ENCODE peak calls at places on chromosomes 11 and 22, in seven cellular contexts. K is GM13977, X is RPMI7951, J is stromal cell of bone marrow, W is T-helper 1 cell, O is KBM-7, T is bronchial epithelial cell. P is an unnamed sample.

GRCh38 chr11:72294566-72295395 is 50.8 kb upstream of the PHOX2A start:
- DNase-seq in K (no peak), X (no peak), J (no peak), W (no peak), O (no peak), T (no peak), P (no peak)

GRCh38 chr11:38766796-38767195 is 2168.8 kb upstream of the RAG2 start:
- DNase-seq in K (no peak), X (no peak), J (no peak), W (no peak), O (no peak), T (no peak), P (no peak)

GRCh38 chr22:19063581-19064353 is 58.4 kb downstream of the DGCR2 start:
- DNase-seq in K (no peak), X (no peak), J (no peak), W (no peak), O (no peak), T (no peak), P (no peak)

GRCh38 chr22:20580179-20580578 is 72.8 kb downstream of the MED15 start:
- DNase-seq in K (no peak), X (no peak), J (no peak), W (no peak), O (no peak), T (no peak), P (no peak)

GRCh38 chr22:45010532-45010900 is 711 bp upstream of the PHF21B start:
- DNase-seq in K (no peak), X (no peak), J (no peak), W (no peak), O (no peak), T (no peak), P (no peak)

GRCh38 chr11:83044958-83045712 is 26.6 kb downstream of the RAB30 start:
- DNase-seq in K (peak; percentile 31), X (peak; percentile 89), J (no peak), W (no peak), O (no peak), T (peak; percentile 93), P (no peak)

GRCh38 chr11:13343931-13344717 is 66.5 kb downstream of the BMAL1 start:
- DNase-seq in K (peak; percentile 64), X (peak; percentile 71), J (peak; percentile 47), W (peak; percentile 66), O (peak; percentile 87), T (peak; percentile 67), P (peak; percentile 55)

GRCh38 chr22:19879651-19879995 is 24.9 kb upstream of the GNB1L start:
- DNase-seq in K (no peak), X (no peak), J (no peak), W (no peak), O (no peak), T (no peak), P (no peak)

GRCh38 chr11:56214537-56214936 is 19.5 kb downstream of the OR5T2 start:
- DNase-seq in K (no peak), X (no peak), J (no peak), W (no peak), O (no peak), T (no peak), P (no peak)

GRCh38 chr11:45614196-45614828 is 51.1 kb downstream of the CHST1 start:
- DNase-seq in K (no peak), X (no peak), J (no peak), W (no peak), O (no peak), T (no peak), P (no peak)

GRCh38 chr11:105333153-105333552 is 193.6 kb upstream of the CARD18 start:
- DNase-seq in K (no peak), X (no peak), J (no peak), W (no peak), O (no peak), T (no peak), P (no peak)

GRCh38 chr22:23913306-23913660 is 19.1 kb downstream of the MIF start:
- DNase-seq in K (peak; percentile 57), X (no peak), J (no peak), W (no peak), O (no peak), T (no peak), P (no peak)

GRCh38 chr22:49402169-49402568 is 425.5 kb downstream of the BRD1 start:
- DNase-seq in K (no peak), X (no peak), J (no peak), W (no peak), O (no peak), T (no peak), P (no peak)

GRCh38 chr22:41682033-41682807 is 6.4 kb downstream of the SNU13 start:
- DNase-seq in K (peak; percentile 82), X (peak; percentile 77), J (peak; percentile 66), W (peak; percentile 84), O (no peak), T (peak; percentile 68), P (peak; percentile 77)

GRCh38 chr11:73193251-73194033 is 24.6 kb upstream of the P2RY2 start:
- DNase-seq in K (no peak), X (peak; percentile 63), J (no peak), W (no peak), O (no peak), T (peak; percentile 40), P (no peak)

GRCh38 chr22:35059632-35060031 is 6.3 kb upstream of the ISX start:
- DNase-seq in K (no peak), X (no peak), J (no peak), W (no peak), O (no peak), T (no peak), P (no peak)

GRCh38 chr11:32081901-32082300 is 9.0 kb upstream of the RCN1 start:
- DNase-seq in K (no peak), X (no peak), J (no peak), W (no peak), O (no peak), T (peak; percentile 58), P (no peak)

GRCh38 chr11:3087373-3087772 is 30.1 kb upstream of the CARS1 start:
- DNase-seq in K (peak; percentile 5), X (no peak), J (no peak), W (no peak), O (no peak), T (no peak), P (no peak)

GRCh38 chr11:64246874-64247728 is at the start of gene PPP1R14B:
- DNase-seq in K (peak; percentile 91), X (peak; percentile 87), J (peak; percentile 73), W (peak; percentile 75), O (peak; percentile 84), T (peak; percentile 69), P (peak; percentile 60)

GRCh38 chr11:67409261-67409666 is 5.4 kb downstream of the TBC1D10C start:
- DNase-seq in K (peak; percentile 86), X (no peak), J (no peak), W (peak; percentile 64), O (peak; percentile 60), T (no peak), P (peak; percentile 45)

GRCh38 chr11:65539401-65540289 is 14.8 kb downstream of the SCYL1 start:
- DNase-seq in K (peak; percentile 93), X (no peak), J (no peak), W (no peak), O (no peak), T (peak; percentile 37), P (no peak)

GRCh38 chr22:21902296-21903087 is 35.0 kb upstream of the MAPK1 start:
- DNase-seq in K (peak; percentile 60), X (no peak), J (no peak), W (no peak), O (no peak), T (no peak), P (no peak)

GRCh38 chr11:17851697-17852096 is 117.1 kb downstream of the KCNC1 start:
- DNase-seq in K (no peak), X (no peak), J (no peak), W (no peak), O (no peak), T (no peak), P (no peak)

GRCh38 chr22:35430897-35431322 is 31.0 kb downstream of the MCM5 start:
- DNase-seq in K (peak; percentile 60), X (peak; percentile 91), J (peak; percentile 89), W (peak; percentile 66), O (peak; percentile 78), T (peak; percentile 81), P (peak; percentile 65)

GRCh38 chr11:18093946-18094345 is 11.9 kb downstream of the SAAL1 start:
- DNase-seq in K (no peak), X (no peak), J (no peak), W (no peak), O (no peak), T (no peak), P (no peak)

GRCh38 chr22:41699264-41700104 is at the start of gene MEI1:
- DNase-seq in K (peak; percentile 96), X (peak; percentile 59), J (no peak), W (peak; percentile 86), O (no peak), T (peak; percentile 52), P (peak; percentile 93)

GRCh38 chr11:13970986-13971385 is 8.5 kb downstream of the SPON1 start:
- DNase-seq in K (no peak), X (no peak), J (no peak), W (no peak), O (no peak), T (peak; percentile 37), P (no peak)

GRCh38 chr11:69593851-69594250 is 47.1 kb upstream of the CCND1 start:
- DNase-seq in K (no peak), X (no peak), J (no peak), W (no peak), O (no peak), T (no peak), P (no peak)

GRCh38 chr11:72718101-72718501 is 34.1 kb downstream of the ARAP1 start:
- DNase-seq in K (no peak), X (no peak), J (no peak), W (no peak), O (no peak), T (no peak), P (no peak)

GRCh38 chr11:71489311-71490043 is 36.5 kb downstream of the NADSYN1 start:
- DNase-seq in K (peak; percentile 87), X (peak; percentile 71), J (no peak), W (no peak), O (no peak), T (peak; percentile 18), P (no peak)

GRCh38 chr11:44804449-44805151 is 77.8 kb downstream of the TSPAN18 start:
- DNase-seq in K (no peak), X (no peak), J (no peak), W (no peak), O (no peak), T (no peak), P (no peak)

GRCh38 chr22:44408227-44409192 is 89.5 kb downstream of the RTL6 start:
- DNase-seq in K (no peak), X (no peak), J (no peak), W (no peak), O (no peak), T (no peak), P (no peak)

GRCh38 chr11:36509265-36509664 is 807 bp downstream of the TRAF6 start:
- DNase-seq in K (no peak), X (peak; percentile 24), J (no peak), W (peak; percentile 10), O (peak; percentile 59), T (peak; percentile 31), P (no peak)

GRCh38 chr11:1453611-1454386 is 32.8 kb downstream of the MOB2 start:
- DNase-seq in K (peak; percentile 89), X (no peak), J (no peak), W (no peak), O (peak; percentile 49), T (peak; percentile 45), P (peak; percentile 57)

GRCh38 chr11:58152776-58153175 is 27.4 kb upstream of the OR9I1 start:
- DNase-seq in K (no peak), X (no peak), J (no peak), W (no peak), O (no peak), T (no peak), P (no peak)

GRCh38 chr22:34057726-34058125 is 137.4 kb upstream of the LARGE1 start:
- DNase-seq in K (no peak), X (no peak), J (no peak), W (no peak), O (no peak), T (no peak), P (no peak)

GRCh38 chr11:122900803-122901202 is 18.2 kb downstream of the JHY start:
- DNase-seq in K (peak; percentile 50), X (no peak), J (no peak), W (no peak), O (no peak), T (no peak), P (no peak)

P was measured in CD4-positive, alpha-beta T cell.